ENCODE peak calls at places on chromosomes 1 and 21, in four cellular contexts. One of them, this sample, is unnamed.

GRCh38 chr1:80457409-80457808 is 1343.3 kb upstream of the ADGRL2 start:
- DNase-seq in trophoblast cell: no peak
- DNase-seq in neural progenitor cell: peak; percentile 55
- DNase-seq in GM23338: peak; percentile 17
- DNase-seq in this sample: no peak

GRCh38 chr1:209820986-209821385 is 6.8 kb upstream of the UTP25 start:
- DNase-seq in neural progenitor cell: no peak
- DNase-seq in trophoblast cell: no peak
- DNase-seq in GM23338: no peak
- DNase-seq in this sample: no peak

GRCh38 chr1:77044133-77044849 is 174.9 kb downstream of the PIGK start:
- DNase-seq in trophoblast cell: no peak
- DNase-seq in GM23338: no peak
- DNase-seq in neural progenitor cell: no peak
- DNase-seq in this sample: no peak

GRCh38 chr21:42153046-42153685 is 65.8 kb upstream of the ABCG1 start:
- DNase-seq in trophoblast cell: no peak
- DNase-seq in neural progenitor cell: no peak
- DNase-seq in GM23338: no peak
- DNase-seq in this sample: no peak

GRCh38 chr21:14711287-14711686 is 165.2 kb upstream of the SAMSN1 start:
- DNase-seq in neural progenitor cell: no peak
- DNase-seq in GM23338: no peak
- DNase-seq in trophoblast cell: no peak
- DNase-seq in this sample: no peak

GRCh38 chr1:34985063-34985770 is at the start of gene TMEM35B:
- DNase-seq in trophoblast cell: peak; percentile 15
- DNase-seq in GM23338: peak; percentile 77
- DNase-seq in neural progenitor cell: peak; percentile 72
- DNase-seq in this sample: peak; percentile 84

GRCh38 chr1:101101362-101101761 is 75.8 kb upstream of the DPH5 start:
- DNase-seq in GM23338: no peak
- DNase-seq in neural progenitor cell: no peak
- DNase-seq in trophoblast cell: no peak
- DNase-seq in this sample: no peak

GRCh38 chr1:70090875-70091274 is 114.5 kb downstream of the LRRC40 start:
- DNase-seq in GM23338: no peak
- DNase-seq in neural progenitor cell: no peak
- DNase-seq in trophoblast cell: peak; percentile 33
- DNase-seq in this sample: no peak

GRCh38 chr1:151346082-151346768 is 827 bp downstream of the RFX5 start:
- DNase-seq in neural progenitor cell: no peak
- DNase-seq in trophoblast cell: no peak
- DNase-seq in GM23338: peak; percentile 3
- DNase-seq in this sample: no peak

GRCh38 chr1:29719253-29719652 is 482.9 kb downstream of the PTPRU start:
- DNase-seq in neural progenitor cell: no peak
- DNase-seq in GM23338: no peak
- DNase-seq in trophoblast cell: no peak
- DNase-seq in this sample: no peak

GRCh38 chr1:226378071-226378470 is 29.8 kb downstream of the PARP1 start:
- DNase-seq in neural progenitor cell: no peak
- DNase-seq in trophoblast cell: no peak
- DNase-seq in GM23338: no peak
- DNase-seq in this sample: no peak

GRCh38 chr1:226945106-226945857 is 5.2 kb downstream of the COQ8A start:
- DNase-seq in neural progenitor cell: peak; percentile 53
- DNase-seq in trophoblast cell: no peak
- DNase-seq in GM23338: peak; percentile 41
- DNase-seq in this sample: no peak

GRCh38 chr1:61825398-61825797 is 83.1 kb downstream of the PATJ start:
- DNase-seq in GM23338: no peak
- DNase-seq in neural progenitor cell: no peak
- DNase-seq in trophoblast cell: no peak
- DNase-seq in this sample: no peak

GRCh38 chr1:108639899-108640560 is 20.9 kb downstream of the HENMT1 start:
- DNase-seq in neural progenitor cell: no peak
- DNase-seq in GM23338: no peak
- DNase-seq in trophoblast cell: no peak
- DNase-seq in this sample: peak; percentile 71

GRCh38 chr1:15452216-15452615 is 4.3 kb upstream of the CELA2A start:
- DNase-seq in neural progenitor cell: no peak
- DNase-seq in trophoblast cell: no peak
- DNase-seq in GM23338: no peak
- DNase-seq in this sample: no peak

GRCh38 chr1:115330480-115331013 is 7.5 kb downstream of the NGF start:
- DNase-seq in neural progenitor cell: no peak
- DNase-seq in GM23338: no peak
- DNase-seq in trophoblast cell: peak; percentile 78
- DNase-seq in this sample: no peak

GRCh38 chr1:231699769-231700168 is 73.2 kb downstream of the DISC1 start:
- DNase-seq in GM23338: no peak
- DNase-seq in trophoblast cell: no peak
- DNase-seq in neural progenitor cell: no peak
- DNase-seq in this sample: no peak

GRCh38 chr1:103129796-103130195 is 21.5 kb upstream of the COL11A1 start:
- DNase-seq in GM23338: no peak
- DNase-seq in trophoblast cell: no peak
- DNase-seq in neural progenitor cell: no peak
- DNase-seq in this sample: no peak

GRCh38 chr1:220924331-220924730 is 45.1 kb downstream of the HLX start:
- DNase-seq in neural progenitor cell: no peak
- DNase-seq in trophoblast cell: no peak
- DNase-seq in GM23338: no peak
- DNase-seq in this sample: no peak

GRCh38 chr1:39282537-39283216 is 78.2 kb downstream of the MACF1 start:
- DNase-seq in GM23338: no peak
- DNase-seq in trophoblast cell: no peak
- DNase-seq in neural progenitor cell: no peak
- DNase-seq in this sample: no peak

GRCh38 chr1:118960026-118960561 is 28.0 kb downstream of the TBX15 start:
- DNase-seq in trophoblast cell: no peak
- DNase-seq in neural progenitor cell: no peak
- DNase-seq in GM23338: peak; percentile 68
- DNase-seq in this sample: no peak

GRCh38 chr1:117815926-117816325 is 113.5 kb downstream of the GDAP2 start:
- DNase-seq in trophoblast cell: no peak
- DNase-seq in GM23338: peak; percentile 31
- DNase-seq in neural progenitor cell: no peak
- DNase-seq in this sample: no peak

GRCh38 chr1:112410704-112411103 is 14.7 kb downstream of the CTTNBP2NL start:
- DNase-seq in GM23338: no peak
- DNase-seq in trophoblast cell: no peak
- DNase-seq in neural progenitor cell: no peak
- DNase-seq in this sample: no peak

GRCh38 chr1:16617101-16617727 is 3.9 kb upstream of the NBPF1 start:
- DNase-seq in GM23338: peak; percentile 47
- DNase-seq in trophoblast cell: no peak
- DNase-seq in neural progenitor cell: peak; percentile 83
- DNase-seq in this sample: no peak

GRCh38 chr1:245107776-245108114 is 47.0 kb upstream of the KIF26B start:
- DNase-seq in trophoblast cell: peak; percentile 73
- DNase-seq in neural progenitor cell: no peak
- DNase-seq in GM23338: no peak
- DNase-seq in this sample: no peak

GRCh38 chr21:35843911-35844667 is 216.2 kb downstream of the SETD4 start:
- DNase-seq in neural progenitor cell: no peak
- DNase-seq in trophoblast cell: no peak
- DNase-seq in GM23338: no peak
- DNase-seq in this sample: no peak

GRCh38 chr1:9066945-9067807 is 2.3 kb downstream of the SLC2A5 start:
- DNase-seq in neural progenitor cell: no peak
- DNase-seq in GM23338: no peak
- DNase-seq in trophoblast cell: peak; percentile 68
- DNase-seq in this sample: no peak

GRCh38 chr1:38559180-38559874 is 300.2 kb downstream of the RRAGC start:
- DNase-seq in trophoblast cell: no peak
- DNase-seq in GM23338: peak; percentile 33
- DNase-seq in neural progenitor cell: no peak
- DNase-seq in this sample: peak; percentile 89

GRCh38 chr1:47224676-47225399 is 7.2 kb downstream of the TAL1 start:
- DNase-seq in neural progenitor cell: peak; percentile 27
- DNase-seq in trophoblast cell: no peak
- DNase-seq in GM23338: peak; percentile 39
- DNase-seq in this sample: no peak

DNA sequence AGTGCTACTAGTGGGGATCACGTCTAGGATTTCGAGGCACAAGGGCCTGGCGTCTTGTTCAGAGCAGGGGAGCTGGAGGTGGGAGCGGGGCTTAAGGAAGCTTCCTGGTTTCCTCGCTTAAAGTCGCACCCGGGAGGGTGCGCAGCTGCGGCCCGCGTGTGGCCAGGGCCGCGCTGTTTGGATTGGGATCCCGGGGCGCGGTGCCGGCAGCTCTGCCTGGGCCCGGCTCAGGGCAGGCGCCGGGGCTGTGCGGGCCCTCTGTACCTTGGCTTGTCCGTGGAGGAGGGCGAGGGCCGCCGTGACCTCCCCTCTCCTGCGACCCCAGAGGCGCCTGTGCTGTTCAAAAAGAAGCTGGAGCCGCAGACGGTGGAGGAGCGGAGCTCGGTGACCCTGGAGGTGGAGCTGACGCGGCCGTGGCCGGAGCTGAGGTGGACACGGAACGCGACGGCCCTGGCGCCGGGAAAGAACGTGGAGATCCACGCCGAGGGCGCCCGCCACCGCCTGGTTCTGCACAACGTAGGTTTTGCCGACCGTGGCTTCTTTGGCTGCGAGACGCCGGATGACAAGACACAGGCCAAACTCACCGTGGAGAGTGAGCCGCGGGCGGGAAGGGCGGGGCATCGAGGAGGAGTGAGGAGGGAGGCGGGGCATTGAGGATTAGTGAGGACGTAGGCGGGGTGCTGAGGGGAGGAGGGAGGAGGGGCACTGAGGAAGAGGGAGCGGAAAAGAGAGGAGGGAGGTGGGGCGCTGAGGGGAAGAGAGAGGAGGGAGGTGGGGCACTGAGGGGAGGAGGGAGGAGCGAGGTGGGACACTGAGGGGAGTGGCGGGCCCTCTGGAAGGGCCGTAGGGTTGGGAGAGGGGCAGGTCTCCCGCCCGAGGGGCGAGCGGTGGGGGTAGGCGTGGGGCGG is 67.8 kb downstream of the OBSCN start:
- DNase-seq in trophoblast cell: no peak
- DNase-seq in GM23338: peak; percentile 97
- DNase-seq in neural progenitor cell: peak; percentile 96
- DNase-seq in this sample: peak; percentile 80
- H2AFZ ChIP-seq in trophoblast cell: peak overlapping the region; percentile 81
- H2AFZ ChIP-seq in GM23338: peak overlapping the region; percentile 84
- H2AFZ ChIP-seq in neural progenitor cell: peak overlapping the region; percentile 29
- H2AFZ ChIP-seq in this sample: no peak overlapping the region

GRCh38 chr1:223364685-223365382 is 858 bp upstream of the SUSD4 start:
- DNase-seq in GM23338: peak; percentile 77
- DNase-seq in neural progenitor cell: peak; percentile 82
- DNase-seq in trophoblast cell: no peak
- DNase-seq in this sample: peak; percentile 26

GRCh38 chr1:223358826-223359225 is 5.2 kb downstream of the SUSD4 start:
- DNase-seq in neural progenitor cell: peak; percentile 24
- DNase-seq in GM23338: peak; percentile 35
- DNase-seq in trophoblast cell: peak; percentile 75
- DNase-seq in this sample: no peak

GRCh38 chr1:223363856-223364684 is at the start of gene SUSD4:
- DNase-seq in neural progenitor cell: peak; percentile 90
- DNase-seq in GM23338: peak; percentile 87
- DNase-seq in trophoblast cell: no peak
- DNase-seq in this sample: peak; percentile 81

DNA sequence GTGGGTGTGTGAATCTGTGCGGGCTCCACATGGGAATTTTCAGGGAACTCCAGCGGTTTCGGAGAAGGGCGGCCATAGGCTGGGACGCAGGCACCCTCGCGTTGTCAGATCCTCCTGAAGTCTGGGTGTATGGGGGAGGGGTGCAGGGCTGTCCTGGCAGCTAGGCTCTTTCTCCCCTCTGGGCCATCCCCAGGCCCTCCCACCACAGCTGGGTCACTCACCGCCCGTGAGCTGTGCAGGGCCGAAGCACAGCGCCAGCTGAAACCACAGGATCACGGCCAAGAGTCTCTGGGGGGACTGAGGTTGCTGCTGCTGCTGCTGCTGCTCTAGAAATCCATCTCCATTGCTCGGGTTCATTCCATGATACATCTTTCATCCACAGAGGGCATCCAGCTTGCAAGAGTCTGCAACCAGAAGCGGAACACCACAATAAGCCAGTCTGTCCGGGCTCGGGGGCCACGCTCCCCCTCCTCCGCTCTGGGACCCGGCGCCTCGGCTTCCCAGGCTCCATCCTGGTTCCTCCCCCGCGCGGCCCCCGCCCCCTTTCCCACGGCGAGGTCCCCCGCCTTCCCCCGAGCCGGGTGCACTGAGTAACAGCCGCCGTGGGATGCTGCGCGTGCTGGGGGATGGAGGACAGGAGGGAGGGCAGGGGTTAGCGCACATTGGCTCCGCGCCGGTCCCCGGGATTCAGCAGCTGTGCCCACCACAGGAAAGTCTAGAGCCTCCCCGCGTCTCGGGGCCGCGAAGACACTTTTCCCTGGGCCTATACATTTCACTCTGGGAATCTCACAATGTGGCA is 720 bp downstream of the SUSD4 start:
- DNase-seq in GM23338: peak; percentile 78
- DNase-seq in trophoblast cell: no peak
- DNase-seq in neural progenitor cell: peak; percentile 61
- DNase-seq in this sample: peak; percentile 65
- H3K4me3 ChIP-seq in GM23338: peak overlapping the region; percentile 85
- H3K4me3 ChIP-seq in trophoblast cell: peak overlapping the region; percentile 42
- H3K4me3 ChIP-seq in neural progenitor cell: peak overlapping the region; percentile 65
- H3K4me3 ChIP-seq in this sample: peak overlapping the region; percentile 30

GRCh38 chr1:19786988-19787423 is 12.7 kb downstream of the TMCO4 start:
- DNase-seq in GM23338: peak; percentile 86
- DNase-seq in neural progenitor cell: no peak
- DNase-seq in trophoblast cell: peak; percentile 94
- DNase-seq in this sample: no peak
- H2AFZ ChIP-seq in GM23338: peak overlapping the region; percentile 53
- H2AFZ ChIP-seq in neural progenitor cell: no peak overlapping the region
- H2AFZ ChIP-seq in trophoblast cell: no peak overlapping the region
- H2AFZ ChIP-seq in this sample: no peak overlapping the region

DNA sequence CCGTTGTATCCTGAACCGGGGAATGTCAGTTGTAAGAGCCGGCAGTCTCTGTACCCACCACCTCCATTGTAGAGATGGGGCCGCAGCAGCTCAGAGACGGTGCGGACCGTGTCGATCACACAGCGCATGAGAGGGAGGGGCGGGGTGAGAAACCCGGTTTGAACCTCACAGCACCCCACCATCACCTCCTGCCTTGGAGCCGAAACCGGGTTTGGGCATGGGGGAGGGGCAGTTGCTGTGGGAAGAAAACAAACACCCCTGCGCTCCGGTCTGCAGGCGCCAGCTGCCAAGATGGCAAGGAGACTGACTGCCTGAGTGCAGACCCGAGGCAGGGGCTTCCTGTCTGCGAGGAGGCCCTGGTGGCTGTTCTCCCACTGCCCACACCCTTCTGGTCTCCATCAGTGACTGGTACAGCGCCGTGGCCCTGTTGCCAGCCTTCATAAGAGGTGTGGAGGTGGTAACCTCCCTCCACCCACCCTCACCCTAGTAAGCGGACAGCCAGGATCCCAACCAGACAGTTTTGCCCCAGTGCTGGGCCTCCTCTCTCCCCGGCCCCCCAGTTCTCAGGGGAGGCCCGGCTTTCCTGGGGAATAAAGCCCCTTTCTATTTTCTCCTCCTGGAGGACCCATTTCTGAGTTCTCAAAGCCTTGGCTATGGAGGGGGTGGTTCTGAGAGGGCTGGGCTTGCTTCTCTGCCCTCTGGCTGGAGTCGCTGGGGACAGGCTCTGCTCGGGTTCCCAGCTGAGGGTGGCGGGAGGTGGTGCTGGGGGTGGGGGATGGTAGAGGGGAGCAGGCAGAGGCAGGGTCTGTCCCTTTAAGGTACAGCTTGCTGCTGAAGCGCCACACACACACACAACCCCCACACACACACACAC is 69.4 kb upstream of the SSBP3 start:
- DNase-seq in GM23338: peak; percentile 81
- DNase-seq in trophoblast cell: no peak
- DNase-seq in neural progenitor cell: peak; percentile 56
- DNase-seq in this sample: peak; percentile 95
- H3K4me3 ChIP-seq in GM23338: peak overlapping the region; percentile 63
- H3K4me3 ChIP-seq in trophoblast cell: no peak overlapping the region
- H3K4me3 ChIP-seq in neural progenitor cell: peak overlapping the region; percentile 50
- H3K4me3 ChIP-seq in this sample: peak overlapping the region; percentile 55